ENCODE peak calls at places on chromosomes 11 and 22, in four cellular contexts. L is AG09309, F is GM13977, X is GM13976. R is an unnamed sample.

GRCh38 chr11:108565653-108566052 is 27.9 kb downstream of the EXPH5 start:
- DNase-seq in L (no peak), F (no peak), X (no peak), R (no peak)

GRCh38 chr22:38782402-38783094 is 11.4 kb downstream of the DNAL4 start:
- DNase-seq in L (no peak), F (peak), X (peak), R (no peak)

GRCh38 chr11:78109011-78109685 is 29.5 kb upstream of the NDUFC2 start:
- DNase-seq in L (no peak), F (no peak), X (no peak), R (no peak)

GRCh38 chr11:2138436-2139117 is 612 bp downstream of the IGF2 start:
- DNase-seq in L (no peak), F (no peak), X (no peak), R (no peak)

GRCh38 chr11:59822989-59823566 is 12.5 kb upstream of the MRPL16 start:
- DNase-seq in L (peak), F (peak), X (peak), R (peak)

GRCh38 chr11:44865866-44866272 is 84.8 kb downstream of the TP53I11 start:
- DNase-seq in L (no peak), F (no peak), X (no peak), R (no peak)

GRCh38 chr11:107591098-107591445 is at the start of gene ELMOD1:
- DNase-seq in L (no peak), F (peak), X (peak), R (peak)

GRCh38 chr11:116736763-116737162 is 36.0 kb downstream of the BUD13 start:
- DNase-seq in L (no peak), F (no peak), X (no peak), R (peak)

GRCh38 chr11:35682230-35683195 is 19.9 kb downstream of the TRIM44 start:
- DNase-seq in L (no peak), F (no peak), X (no peak), R (peak)

GRCh38 chr11:35009191-35009940 is 92.9 kb downstream of the PDHX start:
- DNase-seq in L (peak), F (no peak), X (no peak), R (peak)

GRCh38 chr11:125952973-125953372 is 7.1 kb downstream of the VSIG10L2 start:
- DNase-seq in L (no peak), F (no peak), X (no peak), R (no peak)

GRCh38 chr22:42131562-42131961 is 952 bp upstream of the CYP2D6 start:
- DNase-seq in L (no peak), F (no peak), X (no peak), R (no peak)

GRCh38 chr22:19843107-19843856 is 11.4 kb downstream of the GNB1L start:
- DNase-seq in L (no peak), F (peak), X (no peak), R (no peak)

GRCh38 chr11:71245601-71246391 is 6.6 kb downstream of the SHANK2 start:
- DNase-seq in L (no peak), F (no peak), X (no peak), R (no peak)

GRCh38 chr11:68341557-68342458 is 29.4 kb downstream of the LRP5 start:
- DNase-seq in L (no peak), F (no peak), X (no peak), R (no peak)
- TF ChIP-seq CTCF in L (no peak), F (no peak), X (no peak), R (peak)

DNA sequence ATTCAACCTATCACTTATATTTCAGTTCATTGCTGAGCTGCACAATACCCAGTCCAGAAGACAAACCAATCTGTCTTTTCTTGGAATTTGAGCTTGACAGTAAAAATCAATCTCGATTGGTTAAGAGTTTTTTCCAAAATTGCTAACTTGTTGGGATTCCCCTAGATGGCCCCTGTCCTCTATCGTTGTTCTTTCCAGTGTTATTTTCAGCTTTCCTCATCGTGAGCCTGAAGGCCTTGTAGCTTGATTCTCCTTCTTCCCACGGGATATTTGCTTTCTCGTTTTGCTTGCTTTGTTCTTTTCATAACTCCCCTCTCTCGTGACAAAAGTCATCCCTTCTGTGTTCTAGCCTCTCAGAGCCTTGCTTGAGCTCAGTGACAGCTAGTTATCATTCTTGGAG is 3.1 kb downstream of the OR8B8 start:
- DNase-seq in L (no peak), F (no peak), X (no peak), R (no peak)
- TF ChIP-seq CTCF in L (no peak), F (no peak), X (no peak), R (no peak)

GRCh38 chr11:9017773-9018172 is 14.0 kb upstream of the NRIP3 start:
- DNase-seq in L (no peak), F (no peak), X (no peak), R (no peak)
- TF ChIP-seq CTCF in L (no peak), F (no peak), X (no peak), R (no peak)

DNA sequence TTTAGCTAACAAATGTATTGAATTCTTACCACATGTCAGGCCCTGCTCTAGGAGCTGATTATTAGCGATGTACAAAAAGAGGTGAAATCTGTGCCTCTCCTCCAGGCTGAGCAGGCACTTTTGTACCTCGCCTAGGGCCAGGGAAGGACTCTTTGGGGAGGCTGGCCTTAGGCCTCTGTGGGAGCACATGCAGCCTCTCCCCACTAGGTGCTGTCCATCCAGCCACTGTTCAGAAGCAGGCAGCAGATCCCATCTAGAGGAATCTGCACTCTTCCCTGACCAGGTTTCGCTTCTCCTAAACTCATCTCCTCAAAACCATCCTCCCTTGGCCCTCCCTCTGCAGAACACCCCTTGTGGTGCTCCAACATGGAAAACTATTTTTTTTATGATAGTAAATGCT is 51.9 kb upstream of the WT1 start:
- DNase-seq in L (no peak), F (no peak), X (no peak), R (no peak)
- TF ChIP-seq CTCF in L (peak), F (no peak), X (no peak), R (peak)

GRCh38 chr22:23894710-23895598 is 771 bp downstream of the MIF start:
- DNase-seq in L (no peak), F (peak), X (peak), R (peak)
- TF ChIP-seq CTCF in L (peak), F (peak), X (peak), R (peak)

DNA sequence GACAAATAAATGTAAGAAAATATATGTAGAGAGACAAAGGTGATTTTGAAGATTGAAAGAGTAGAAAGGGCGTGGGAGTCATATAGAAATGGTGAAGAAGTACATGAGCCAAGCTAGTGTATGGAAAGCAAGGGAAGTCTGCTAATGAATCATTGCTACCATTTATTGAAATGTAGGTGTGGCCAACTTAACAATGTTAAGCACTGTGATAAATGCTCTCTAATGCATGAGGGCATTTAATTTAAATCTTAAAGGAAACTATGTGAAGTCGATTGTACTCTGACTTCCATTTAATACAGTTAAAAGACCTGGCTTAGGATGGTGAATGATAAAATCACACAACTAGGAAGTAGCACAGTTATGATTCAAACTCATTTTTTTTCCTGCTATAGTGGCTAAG is 219.9 kb downstream of the CASP12 start:
- DNase-seq in L (no peak), F (no peak), X (no peak), R (no peak)
- TF ChIP-seq CTCF in L (no peak), F (no peak), X (no peak), R (no peak)

DNA sequence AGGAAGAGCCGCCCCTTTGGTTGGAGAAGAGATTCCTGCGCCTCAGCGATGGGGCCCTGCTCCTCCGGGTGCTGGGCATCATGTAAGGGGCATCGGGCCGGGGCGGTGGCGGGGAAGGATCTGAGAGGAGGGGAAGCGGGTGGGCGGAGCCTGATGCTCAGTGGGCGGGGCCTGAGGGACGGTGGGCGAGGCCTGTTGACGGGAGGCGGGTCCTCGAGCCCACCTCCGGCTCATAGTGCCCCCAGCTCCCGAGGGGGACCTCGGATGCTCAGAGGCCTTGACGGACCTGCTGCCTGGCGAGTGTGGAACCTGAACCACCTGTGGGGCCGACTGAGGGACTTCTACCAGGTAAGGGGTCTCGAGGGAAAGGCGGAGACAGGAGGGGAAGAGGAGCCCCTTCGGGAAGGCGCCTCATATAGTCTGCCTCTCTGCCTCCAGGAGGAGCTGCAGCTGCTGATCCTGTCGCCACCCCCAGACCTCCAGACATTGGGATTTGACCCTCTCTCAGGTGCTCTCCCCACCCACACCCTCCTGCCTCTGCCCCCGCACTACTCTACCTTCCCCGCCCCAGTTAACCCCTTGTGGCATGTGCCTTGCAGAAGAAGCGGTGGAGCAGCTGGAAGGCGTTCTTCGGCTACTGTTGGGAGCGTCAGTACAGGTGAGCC is 799 bp downstream of the CCDC88B start:
- DNase-seq in L (no peak), F (peak), X (peak), R (no peak)
- TF ChIP-seq CTCF in L (no peak), F (no peak), X (no peak), R (no peak)

GRCh38 chr11:69444381-69445130 is 36.9 kb upstream of the LINC01488 start:
- DNase-seq in L (peak), F (no peak), X (no peak), R (peak)
- TF ChIP-seq CTCF in L (peak), F (no peak), X (no peak), R (peak)